ENCODE peak calls at places on chromosomes 12 and 14, in six cellular contexts. One of them, this sample, is unnamed.
A peak's percentile ranks its signal among the peaks of the same experiment; 100 is the strongest.

GRCh38 chr12:48185181-48185919 is 1.9 kb downstream of the CCDC184 start:
- DNase-seq in psoas muscle: no peak
- DNase-seq in stomach: no peak
- DNase-seq in lower lobe of right lung: no peak
- DNase-seq in cardiac muscle cell: no peak
- DNase-seq in WERI-Rb-1: no peak
- DNase-seq in this sample: no peak

GRCh38 chr12:40691913-40692616 is at the start of gene CNTN1:
- DNase-seq in psoas muscle: peak; percentile 68
- DNase-seq in stomach: no peak
- DNase-seq in lower lobe of right lung: peak; percentile 57
- DNase-seq in cardiac muscle cell: peak; percentile 88
- DNase-seq in WERI-Rb-1: peak; percentile 86
- DNase-seq in this sample: peak; percentile 83

GRCh38 chr12:68971404-68971803 is 38.4 kb upstream of the CPM start:
- DNase-seq in psoas muscle: no peak
- DNase-seq in stomach: no peak
- DNase-seq in lower lobe of right lung: no peak
- DNase-seq in cardiac muscle cell: no peak
- DNase-seq in WERI-Rb-1: no peak
- DNase-seq in this sample: peak; percentile 21

GRCh38 chr14:56899829-56900228 is 89.5 kb upstream of the OTX2 start:
- DNase-seq in psoas muscle: no peak
- DNase-seq in stomach: no peak
- DNase-seq in lower lobe of right lung: no peak
- DNase-seq in cardiac muscle cell: peak; percentile 34
- DNase-seq in WERI-Rb-1: no peak
- DNase-seq in this sample: no peak

GRCh38 chr12:96247567-96247962 is 53.4 kb downstream of the ELK3 start:
- DNase-seq in psoas muscle: no peak
- DNase-seq in stomach: no peak
- DNase-seq in lower lobe of right lung: no peak
- DNase-seq in cardiac muscle cell: no peak
- DNase-seq in WERI-Rb-1: no peak
- DNase-seq in this sample: no peak

GRCh38 chr12:116577149-116577548 is 18.0 kb downstream of the MAP1LC3B2 start:
- DNase-seq in psoas muscle: no peak
- DNase-seq in stomach: no peak
- DNase-seq in lower lobe of right lung: no peak
- DNase-seq in cardiac muscle cell: no peak
- DNase-seq in WERI-Rb-1: no peak
- DNase-seq in this sample: no peak

GRCh38 chr14:68341765-68342212 is 451.1 kb downstream of the ZFP36L1 start:
- DNase-seq in psoas muscle: no peak
- DNase-seq in stomach: no peak
- DNase-seq in lower lobe of right lung: no peak
- DNase-seq in cardiac muscle cell: no peak
- DNase-seq in WERI-Rb-1: no peak
- DNase-seq in this sample: no peak

GRCh38 chr12:74903522-74903921 is 306.1 kb downstream of the KCNC2 start:
- DNase-seq in psoas muscle: no peak
- DNase-seq in stomach: no peak
- DNase-seq in lower lobe of right lung: no peak
- DNase-seq in cardiac muscle cell: no peak
- DNase-seq in WERI-Rb-1: no peak
- DNase-seq in this sample: no peak

GRCh38 chr14:49691031-49691430 is 1.9 kb upstream of the KLHDC1 start:
- DNase-seq in psoas muscle: no peak
- DNase-seq in stomach: no peak
- DNase-seq in lower lobe of right lung: no peak
- DNase-seq in cardiac muscle cell: no peak
- DNase-seq in WERI-Rb-1: no peak
- DNase-seq in this sample: no peak

GRCh38 chr12:58804749-58805148 is 115.6 kb downstream of the LRIG3 start:
- DNase-seq in psoas muscle: no peak
- DNase-seq in stomach: no peak
- DNase-seq in lower lobe of right lung: no peak
- DNase-seq in cardiac muscle cell: no peak
- DNase-seq in WERI-Rb-1: peak; percentile 19
- DNase-seq in this sample: no peak

GRCh38 chr12:132287391-132288238 is 41.8 kb downstream of the GALNT9 start:
- DNase-seq in psoas muscle: peak; percentile 39
- DNase-seq in stomach: no peak
- DNase-seq in lower lobe of right lung: peak; percentile 39
- DNase-seq in cardiac muscle cell: no peak
- DNase-seq in WERI-Rb-1: no peak
- DNase-seq in this sample: no peak

GRCh38 chr12:54370218-54370730 is 6.0 kb upstream of the GPR84 start:
- DNase-seq in psoas muscle: peak; percentile 92
- DNase-seq in stomach: peak; percentile 80
- DNase-seq in lower lobe of right lung: peak; percentile 79
- DNase-seq in cardiac muscle cell: peak; percentile 85
- DNase-seq in WERI-Rb-1: peak; percentile 82
- DNase-seq in this sample: peak; percentile 80

GRCh38 chr14:54566152-54566409 is 847 bp upstream of the SAMD4A start:
- DNase-seq in psoas muscle: no peak
- DNase-seq in stomach: no peak
- DNase-seq in lower lobe of right lung: peak; percentile 54
- DNase-seq in cardiac muscle cell: no peak
- DNase-seq in WERI-Rb-1: peak; percentile 18
- DNase-seq in this sample: no peak

GRCh38 chr14:71220462-71220861 is 313.2 kb downstream of the PCNX1 start:
- DNase-seq in psoas muscle: no peak
- DNase-seq in stomach: no peak
- DNase-seq in lower lobe of right lung: no peak
- DNase-seq in cardiac muscle cell: no peak
- DNase-seq in WERI-Rb-1: no peak
- DNase-seq in this sample: no peak

GRCh38 chr14:24145700-24146621 is at the start of gene PSME2:
- DNase-seq in psoas muscle: no peak
- DNase-seq in stomach: no peak
- DNase-seq in lower lobe of right lung: no peak
- DNase-seq in cardiac muscle cell: no peak
- DNase-seq in WERI-Rb-1: no peak
- DNase-seq in this sample: no peak

GRCh38 chr14:24143511-24143910 is 2.1 kb upstream of the EMC9 start:
- DNase-seq in psoas muscle: no peak
- DNase-seq in stomach: no peak
- DNase-seq in lower lobe of right lung: no peak
- DNase-seq in cardiac muscle cell: no peak
- DNase-seq in WERI-Rb-1: no peak
- DNase-seq in this sample: no peak

GRCh38 chr14:24146622-24146977 is 190 bp upstream of the PSME2 start:
- DNase-seq in psoas muscle: peak; percentile 96
- DNase-seq in stomach: peak; percentile 95
- DNase-seq in lower lobe of right lung: peak; percentile 96
- DNase-seq in cardiac muscle cell: peak; percentile 99
- DNase-seq in WERI-Rb-1: peak; percentile 99
- DNase-seq in this sample: peak; percentile 98

GRCh38 chr14:24144451-24144850 is 2.0 kb downstream of the PSME2 start:
- DNase-seq in psoas muscle: no peak
- DNase-seq in stomach: no peak
- DNase-seq in lower lobe of right lung: no peak
- DNase-seq in cardiac muscle cell: no peak
- DNase-seq in WERI-Rb-1: no peak
- DNase-seq in this sample: no peak

DNA sequence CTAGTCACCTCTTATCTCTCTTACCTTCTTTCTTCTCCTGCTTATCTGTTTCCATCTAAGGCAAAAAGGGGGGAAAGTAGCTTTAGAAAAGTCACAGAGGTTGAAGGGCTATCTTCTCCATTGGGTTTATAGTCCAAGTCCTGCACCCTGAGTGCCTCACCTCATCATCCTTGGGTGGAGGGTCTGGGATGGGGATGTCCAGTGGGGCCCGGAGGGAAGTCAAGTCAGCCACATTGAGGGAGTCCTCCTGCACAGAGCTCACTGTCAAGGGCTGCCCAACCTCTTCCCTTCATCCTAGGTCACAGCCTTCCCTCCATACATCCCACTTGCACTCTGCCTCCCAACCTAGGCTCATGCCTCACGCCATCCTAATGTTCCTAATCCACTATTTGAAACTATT is 1.2 kb downstream of the PSME2 start:
- DNase-seq in psoas muscle: no peak
- DNase-seq in stomach: no peak
- DNase-seq in lower lobe of right lung: no peak
- DNase-seq in cardiac muscle cell: no peak
- DNase-seq in WERI-Rb-1: no peak
- DNase-seq in this sample: no peak
- H3K4me3 ChIP-seq in psoas muscle: peak overlapping the region; percentile 97
- H3K4me3 ChIP-seq in stomach: no peak overlapping the region
- H3K4me3 ChIP-seq in lower lobe of right lung: peak overlapping the region; percentile 97
- H3K4me3 ChIP-seq in cardiac muscle cell: no peak overlapping the region
- H3K4me3 ChIP-seq in WERI-Rb-1: no peak overlapping the region
- H3K4me3 ChIP-seq in this sample: no peak overlapping the region

GRCh38 chr12:56805282-56805855 is 42.2 kb downstream of the HSD17B6 start:
- DNase-seq in psoas muscle: no peak
- DNase-seq in stomach: no peak
- DNase-seq in lower lobe of right lung: no peak
- DNase-seq in cardiac muscle cell: no peak
- DNase-seq in WERI-Rb-1: no peak
- DNase-seq in this sample: no peak

GRCh38 chr12:56803750-56804149 is 40.6 kb downstream of the HSD17B6 start:
- DNase-seq in psoas muscle: peak; percentile 61
- DNase-seq in stomach: no peak
- DNase-seq in lower lobe of right lung: no peak
- DNase-seq in cardiac muscle cell: no peak
- DNase-seq in WERI-Rb-1: no peak
- DNase-seq in this sample: peak; percentile 57

GRCh38 chr12:56804684-56805083 is 41.6 kb downstream of the HSD17B6 start:
- DNase-seq in psoas muscle: no peak
- DNase-seq in stomach: no peak
- DNase-seq in lower lobe of right lung: no peak
- DNase-seq in cardiac muscle cell: no peak
- DNase-seq in WERI-Rb-1: no peak
- DNase-seq in this sample: no peak

GRCh38 chr12:56804169-56804568 is 41.0 kb downstream of the HSD17B6 start:
- DNase-seq in psoas muscle: no peak
- DNase-seq in stomach: no peak
- DNase-seq in lower lobe of right lung: no peak
- DNase-seq in cardiac muscle cell: no peak
- DNase-seq in WERI-Rb-1: no peak
- DNase-seq in this sample: no peak

GRCh38 chr12:56806303-56806702 is 43.2 kb downstream of the HSD17B6 start:
- DNase-seq in psoas muscle: no peak
- DNase-seq in stomach: no peak
- DNase-seq in lower lobe of right lung: no peak
- DNase-seq in cardiac muscle cell: no peak
- DNase-seq in WERI-Rb-1: no peak
- DNase-seq in this sample: no peak
- H3K9me3 ChIP-seq in psoas muscle: peaks cover 12% of the 10 kb centered on the region
- H3K9me3 ChIP-seq in stomach: peaks cover 32% of the 10 kb centered on the region
- H3K9me3 ChIP-seq in lower lobe of right lung: peaks cover 22% of the 10 kb centered on the region
- H3K9me3 ChIP-seq in cardiac muscle cell: no peaks in the 10 kb centered on the region
- H3K9me3 ChIP-seq in WERI-Rb-1: peaks cover 16% of the 10 kb centered on the region
- H3K9me3 ChIP-seq in this sample: peaks cover 8% of the 10 kb centered on the region

GRCh38 chr12:100877776-100878175 is 83.2 kb downstream of the ANO4 start:
- DNase-seq in psoas muscle: no peak
- DNase-seq in stomach: no peak
- DNase-seq in lower lobe of right lung: no peak
- DNase-seq in cardiac muscle cell: no peak
- DNase-seq in WERI-Rb-1: no peak
- DNase-seq in this sample: no peak
- TF ChIP-seq CTCF in psoas muscle: no peak
- TF ChIP-seq CTCF in stomach: no peak
- TF ChIP-seq CTCF in lower lobe of right lung: no peak
- TF ChIP-seq CTCF in cardiac muscle cell: peak; percentile 34
- TF ChIP-seq CTCF in WERI-Rb-1: peak; percentile 19
- TF ChIP-seq CTCF in this sample: peak; percentile 10

GRCh38 chr12:772056-772697 is 19.8 kb downstream of the WNK1 start:
- DNase-seq in psoas muscle: no peak
- DNase-seq in stomach: no peak
- DNase-seq in lower lobe of right lung: no peak
- DNase-seq in cardiac muscle cell: no peak
- DNase-seq in WERI-Rb-1: no peak
- DNase-seq in this sample: no peak

GRCh38 chr12:777550-778047 is 25.2 kb downstream of the WNK1 start:
- DNase-seq in psoas muscle: no peak
- DNase-seq in stomach: no peak
- DNase-seq in lower lobe of right lung: no peak
- DNase-seq in cardiac muscle cell: no peak
- DNase-seq in WERI-Rb-1: no peak
- DNase-seq in this sample: no peak

GRCh38 chr12:778615-779014 is 26.2 kb downstream of the WNK1 start:
- DNase-seq in psoas muscle: no peak
- DNase-seq in stomach: no peak
- DNase-seq in lower lobe of right lung: no peak
- DNase-seq in cardiac muscle cell: no peak
- DNase-seq in WERI-Rb-1: no peak
- DNase-seq in this sample: no peak

GRCh38 chr12:770474-770873 is 18.1 kb downstream of the WNK1 start:
- DNase-seq in psoas muscle: no peak
- DNase-seq in stomach: no peak
- DNase-seq in lower lobe of right lung: no peak
- DNase-seq in cardiac muscle cell: no peak
- DNase-seq in WERI-Rb-1: no peak
- DNase-seq in this sample: no peak

GRCh38 chr12:774051-774614 is 21.8 kb downstream of the WNK1 start:
- DNase-seq in psoas muscle: no peak
- DNase-seq in stomach: no peak
- DNase-seq in lower lobe of right lung: no peak
- DNase-seq in cardiac muscle cell: peak; percentile 47
- DNase-seq in WERI-Rb-1: peak; percentile 34
- DNase-seq in this sample: no peak
- H3K4me3 ChIP-seq in psoas muscle: peak overlapping the region; percentile 1
- H3K4me3 ChIP-seq in stomach: no peak overlapping the region
- H3K4me3 ChIP-seq in lower lobe of right lung: no peak overlapping the region
- H3K4me3 ChIP-seq in cardiac muscle cell: no peak overlapping the region
- H3K4me3 ChIP-seq in WERI-Rb-1: no peak overlapping the region
- H3K4me3 ChIP-seq in this sample: no peak overlapping the region

DNA sequence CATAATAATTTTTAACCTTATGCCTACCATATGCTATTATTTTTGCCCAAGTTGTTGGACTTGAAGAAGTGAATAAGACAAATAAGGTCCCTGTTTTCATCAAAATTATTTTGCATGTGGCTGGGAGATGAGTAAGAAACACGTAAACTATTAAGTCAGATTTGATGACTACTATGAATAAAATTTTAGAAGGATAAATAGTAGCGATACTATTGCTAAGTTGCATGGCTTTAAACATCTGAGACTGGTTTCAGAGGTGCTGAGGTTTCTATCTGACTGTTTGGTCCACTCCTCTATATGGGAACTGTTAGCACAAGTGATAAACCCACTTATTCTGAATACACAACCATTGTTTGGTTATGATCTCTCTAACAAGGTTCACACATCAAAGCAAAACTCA is 674.3 kb upstream of the MDGA2 start:
- DNase-seq in psoas muscle: no peak
- DNase-seq in stomach: no peak
- DNase-seq in lower lobe of right lung: no peak
- DNase-seq in cardiac muscle cell: no peak
- DNase-seq in WERI-Rb-1: no peak
- DNase-seq in this sample: no peak
- H3K9me3 ChIP-seq in psoas muscle: no peaks in the 10 kb centered on the region
- H3K9me3 ChIP-seq in stomach: no peaks in the 10 kb centered on the region
- H3K9me3 ChIP-seq in lower lobe of right lung: no peaks in the 10 kb centered on the region
- H3K9me3 ChIP-seq in cardiac muscle cell: no peaks in the 10 kb centered on the region
- H3K9me3 ChIP-seq in WERI-Rb-1: no peaks in the 10 kb centered on the region
- H3K9me3 ChIP-seq in this sample: no peaks in the 10 kb centered on the region